ENCODE peak calls at places on chromosomes 7 and 10, in eight cellular contexts. Y is CD14-positive monocyte, J is BJ, T is COR-L47, F is AG04450, U is progenitor cell of endocrine pancreas, K is H54, I is NCI-H2107. D is an unnamed sample.

GRCh38 chr7:93378131-93378530 is 146.0 kb downstream of the VPS50 start:
- DNase-seq in Y (no peak), J (no peak), T (no peak), F (no peak), U (no peak), K (no peak), I (no peak), D (no peak)

GRCh38 chr10:77455538-77455937 is 182.1 kb downstream of the KCNMA1 start:
- DNase-seq in Y (no peak), J (no peak), T (no peak), F (no peak), U (no peak), K (peak; percentile 81), I (no peak), D (no peak)

GRCh38 chr10:96645191-96645721 is 58.4 kb upstream of the TM9SF3 start:
- DNase-seq in Y (peak; percentile 89), J (no peak), T (no peak), F (no peak), U (no peak), K (no peak), I (no peak), D (no peak)

GRCh38 chr10:12314836-12315235 is 34.5 kb upstream of the CAMK1D start:
- DNase-seq in Y (no peak), J (no peak), T (no peak), F (no peak), U (no peak), K (no peak), I (no peak), D (no peak)

GRCh38 chr7:83824214-83824613 is 175.3 kb upstream of the SEMA3E start:
- DNase-seq in Y (no peak), J (no peak), T (no peak), F (no peak), U (no peak), K (no peak), I (no peak), D (no peak)

GRCh38 chr10:100934084-100934659 is 21.4 kb downstream of the SLF2 start:
- DNase-seq in Y (no peak), J (no peak), T (no peak), F (no peak), U (no peak), K (no peak), I (no peak), D (peak; percentile 10)

GRCh38 chr10:29304259-29305030 is 15.6 kb downstream of the LYZL1 start:
- DNase-seq in Y (no peak), J (peak; percentile 14), T (peak; percentile 60), F (peak; percentile 45), U (peak; percentile 31), K (peak; percentile 44), I (peak; percentile 13), D (peak; percentile 85)

GRCh38 chr10:69372126-69372980 is 44.4 kb downstream of the TACR2 start:
- DNase-seq in Y (no peak), J (peak; percentile 28), T (no peak), F (no peak), U (no peak), K (no peak), I (no peak), D (no peak)

GRCh38 chr7:123682690-123683089 is 27.0 kb downstream of the LMOD2 start:
- DNase-seq in Y (no peak), J (peak; percentile 28), T (peak; percentile 16), F (peak; percentile 38), U (no peak), K (no peak), I (no peak), D (peak; percentile 65)

GRCh38 chr10:81838950-81839349 is 36.0 kb upstream of the NRG3 start:
- DNase-seq in Y (no peak), J (no peak), T (no peak), F (no peak), U (no peak), K (no peak), I (no peak), D (peak; percentile 12)

GRCh38 chr10:126324826-126325225 is 63.5 kb downstream of the ADAM12 start:
- DNase-seq in Y (no peak), J (no peak), T (no peak), F (no peak), U (no peak), K (no peak), I (no peak), D (no peak)

GRCh38 chr10:132611026-132611910 is 73.7 kb downstream of the INPP5A start:
- DNase-seq in Y (no peak), J (no peak), T (no peak), F (no peak), U (no peak), K (no peak), I (no peak), D (no peak)

GRCh38 chr10:132451506-132452215 is 54.7 kb downstream of the PWWP2B start:
- DNase-seq in Y (no peak), J (no peak), T (no peak), F (no peak), U (no peak), K (no peak), I (no peak), D (no peak)

GRCh38 chr10:79018591-79019011 is 50.2 kb upstream of the ZMIZ1 start:
- DNase-seq in Y (peak; percentile 26), J (no peak), T (no peak), F (peak; percentile 13), U (no peak), K (no peak), I (no peak), D (no peak)

GRCh38 chr10:98628241-98628640 is 181.5 kb upstream of the HPS1 start:
- DNase-seq in Y (no peak), J (no peak), T (no peak), F (no peak), U (no peak), K (no peak), I (no peak), D (no peak)

GRCh38 chr10:53957401-53957800 is 843.6 kb downstream of the PCDH15 start:
- DNase-seq in Y (no peak), J (no peak), T (no peak), F (no peak), U (no peak), K (no peak), I (no peak), D (no peak)

GRCh38 chr7:150784954-150785353 is 15.2 kb downstream of the TMEM176B start:
- DNase-seq in Y (no peak), J (no peak), T (no peak), F (no peak), U (no peak), K (no peak), I (no peak), D (peak; percentile 48)

GRCh38 chr7:33762903-33763295 is 142.4 kb upstream of the BMPER start:
- DNase-seq in Y (no peak), J (no peak), T (no peak), F (no peak), U (no peak), K (no peak), I (no peak), D (no peak)

GRCh38 chr7:30090111-30090510 is 44.7 kb upstream of the MTURN start:
- DNase-seq in Y (no peak), J (no peak), T (no peak), F (no peak), U (no peak), K (no peak), I (no peak), D (no peak)

GRCh38 chr10:125133706-125134482 is 26.5 kb downstream of the CTBP2 start:
- DNase-seq in Y (no peak), J (no peak), T (no peak), F (no peak), U (no peak), K (no peak), I (no peak), D (no peak)

GRCh38 chr7:51786284-51786683 is 469.7 kb upstream of the COBL start:
- DNase-seq in Y (no peak), J (no peak), T (no peak), F (no peak), U (no peak), K (no peak), I (no peak), D (no peak)

GRCh38 chr7:33760834-33761233 is 144.5 kb upstream of the BMPER start:
- DNase-seq in Y (no peak), J (no peak), T (no peak), F (no peak), U (no peak), K (no peak), I (no peak), D (no peak)

GRCh38 chr10:116748041-116748440 is 5.7 kb upstream of the HSPA12A start:
- DNase-seq in Y (no peak), J (no peak), T (no peak), F (no peak), U (no peak), K (peak; percentile 50), I (no peak), D (peak; percentile 52)

GRCh38 chr7:1536768-1537630 is 6.5 kb downstream of the MAFK start:
- DNase-seq in Y (peak; percentile 43), J (peak; percentile 96), T (no peak), F (peak; percentile 98), U (peak; percentile 81), K (peak; percentile 100), I (no peak), D (peak; percentile 99)

GRCh38 chr7:66283003-66283920 is 78.1 kb downstream of the TPST1 start:
- DNase-seq in Y (no peak), J (no peak), T (no peak), F (peak; percentile 24), U (no peak), K (peak; percentile 40), I (no peak), D (no peak)

GRCh38 chr10:103960103-103960502 is 6.8 kb upstream of the SLK start:
- DNase-seq in Y (no peak), J (no peak), T (no peak), F (no peak), U (no peak), K (no peak), I (no peak), D (no peak)

GRCh38 chr7:29764227-29764626 is 42.1 kb upstream of the WIPF3 start:
- DNase-seq in Y (no peak), J (no peak), T (peak; percentile 27), F (no peak), U (no peak), K (no peak), I (peak; percentile 35), D (no peak)

GRCh38 chr7:157444843-157445135 is 108.0 kb downstream of the DNAJB6 start:
- DNase-seq in Y (no peak), J (no peak), T (no peak), F (no peak), U (no peak), K (no peak), I (no peak), D (no peak)

GRCh38 chr10:88661018-88661417 is 3.2 kb upstream of the LIPF start:
- DNase-seq in Y (no peak), J (no peak), T (no peak), F (no peak), U (no peak), K (no peak), I (no peak), D (no peak)

GRCh38 chr7:104890216-104890615 is 123.8 kb upstream of the KMT2E start:
- DNase-seq in Y (no peak), J (no peak), T (no peak), F (no peak), U (no peak), K (no peak), I (no peak), D (no peak)

GRCh38 chr10:103612462-103613365 is 119.2 kb downstream of the NEURL1 start:
- DNase-seq in Y (no peak), J (peak; percentile 34), T (no peak), F (peak; percentile 54), U (no peak), K (peak; percentile 47), I (no peak), D (no peak)

GRCh38 chr7:114660007-114660406 is 245.4 kb downstream of the FOXP2 start:
- DNase-seq in Y (no peak), J (no peak), T (peak; percentile 86), F (no peak), U (no peak), K (no peak), I (no peak), D (no peak)

GRCh38 chr10:74371696-74372095 is 220.7 kb downstream of the ADK start:
- DNase-seq in Y (no peak), J (no peak), T (no peak), F (no peak), U (no peak), K (no peak), I (no peak), D (no peak)

GRCh38 chr7:2710901-2711551 is 23.0 kb downstream of the AMZ1 start:
- DNase-seq in Y (no peak), J (no peak), T (no peak), F (no peak), U (no peak), K (no peak), I (no peak), D (no peak)

D was measured in hepatocyte.